ENCODE peak calls at places on chromosome 17, in ten cellular contexts. E is body of pancreas, K is HepG2, O is colonic mucosa, X is NB4, U is sigmoid colon, R is psoas muscle, P is pancreas, J is SK-N-SH, D is MM.1S. Q is an unnamed sample.

GRCh38 chr17:81865358-81865732 is 5.0 kb upstream of the P4HB start:
- DNase-seq in E (no peak), K (no peak), O (no peak), X (no peak), U (no peak), R (no peak), P (no peak), J (no peak), D (no peak), Q (no peak)

GRCh38 chr17:74738051-74738996 is 1.3 kb downstream of the RAB37 start:
- DNase-seq in E (no peak), K (peak), O (peak), X (peak), U (no peak), R (no peak), P (no peak), J (no peak), D (peak), Q (no peak)

GRCh38 chr17:39014044-39014794 is 47.0 kb upstream of the FBXO47 start:
- DNase-seq in E (no peak), K (peak), O (no peak), X (no peak), U (no peak), R (no peak), P (no peak), J (no peak), D (no peak), Q (no peak)

GRCh38 chr17:42405963-42406495 is 17.0 kb downstream of the CAVIN1 start:
- DNase-seq in E (peak), K (peak), O (peak), X (peak), U (peak), R (peak), P (peak), J (peak), D (peak), Q (peak)

GRCh38 chr17:69978056-69978646 is 96.9 kb upstream of the KCNJ16 start:
- DNase-seq in E (no peak), K (no peak), O (no peak), X (no peak), U (no peak), R (no peak), P (no peak), J (no peak), D (no peak), Q (no peak)

GRCh38 chr17:66811683-66812054 is 23.2 kb upstream of the CACNG5 start:
- DNase-seq in E (no peak), K (no peak), O (no peak), X (no peak), U (peak), R (no peak), P (no peak), J (no peak), D (no peak), Q (no peak)

GRCh38 chr17:50276588-50277356 is 2.5 kb downstream of the TMEM92 start:
- DNase-seq in E (no peak), K (peak), O (no peak), X (no peak), U (no peak), R (no peak), P (no peak), J (no peak), D (no peak), Q (no peak)

GRCh38 chr17:35088911-35089845 is 25.7 kb upstream of the RFFL start:
- DNase-seq in E (peak), K (peak), O (peak), X (peak), U (peak), R (peak), P (peak), J (peak), D (peak), Q (peak)

GRCh38 chr17:29766796-29767327 is 144.2 kb upstream of the CORO6 start:
- DNase-seq in E (no peak), K (no peak), O (no peak), X (no peak), U (no peak), R (no peak), P (no peak), J (no peak), D (no peak), Q (no peak)

GRCh38 chr17:22694362-22695227 is 1002.3 kb downstream of the KCNJ18 start:
- DNase-seq in E (no peak), K (no peak), O (no peak), X (peak), U (no peak), R (no peak), P (no peak), J (peak), D (no peak), Q (no peak)

GRCh38 chr17:13027246-13027645 is 9.4 kb upstream of the ELAC2 start:
- DNase-seq in E (no peak), K (no peak), O (no peak), X (no peak), U (no peak), R (no peak), P (no peak), J (no peak), D (no peak), Q (no peak)

GRCh38 chr17:44335515-44336356 is 9.4 kb upstream of the GRN start:
- DNase-seq in E (no peak), K (no peak), O (no peak), X (no peak), U (no peak), R (no peak), P (no peak), J (no peak), D (no peak), Q (no peak)

GRCh38 chr17:72099919-72100318 is 20.9 kb upstream of the SOX9 start:
- DNase-seq in E (no peak), K (no peak), O (no peak), X (no peak), U (no peak), R (no peak), P (no peak), J (no peak), D (no peak), Q (no peak)

GRCh38 chr17:16516594-16517018 is 24.6 kb upstream of the LRRC75A start:
- DNase-seq in E (no peak), K (no peak), O (no peak), X (peak), U (no peak), R (peak), P (no peak), J (peak), D (no peak), Q (no peak)

GRCh38 chr17:67239597-67239996 is 5.4 kb downstream of the HELZ start:
- DNase-seq in E (no peak), K (no peak), O (no peak), X (no peak), U (no peak), R (no peak), P (no peak), J (no peak), D (no peak), Q (no peak)

GRCh38 chr17:6170349-6170748 is 100.2 kb downstream of the WSCD1 start:
- DNase-seq in E (no peak), K (no peak), O (no peak), X (no peak), U (no peak), R (no peak), P (no peak), J (no peak), D (no peak), Q (no peak)

GRCh38 chr17:9228408-9229159 is 207.3 kb downstream of the NTN1 start:
- DNase-seq in E (no peak), K (no peak), O (no peak), X (no peak), U (no peak), R (no peak), P (no peak), J (no peak), D (no peak), Q (no peak)

GRCh38 chr17:78532922-78533640 is 44.1 kb downstream of the DNAH17 start:
- DNase-seq in E (no peak), K (no peak), O (no peak), X (no peak), U (no peak), R (no peak), P (no peak), J (no peak), D (no peak), Q (no peak)

GRCh38 chr17:56185905-56186783 is 32.9 kb downstream of the ANKFN1 start:
- DNase-seq in E (no peak), K (no peak), O (no peak), X (peak), U (no peak), R (no peak), P (no peak), J (no peak), D (no peak), Q (no peak)

GRCh38 chr17:42554250-42555121 is 1.8 kb downstream of the HSD17B1 start:
- DNase-seq in E (peak), K (peak), O (peak), X (peak), U (peak), R (peak), P (peak), J (peak), D (peak), Q (peak)

GRCh38 chr17:44235583-44235936 is 16.1 kb upstream of the UBTF start:
- DNase-seq in E (no peak), K (no peak), O (no peak), X (no peak), U (no peak), R (no peak), P (no peak), J (no peak), D (no peak), Q (no peak)

GRCh38 chr17:51371732-51372151 is 111.4 kb downstream of the UTP18 start:
- DNase-seq in E (peak), K (peak), O (peak), X (peak), U (no peak), R (no peak), P (peak), J (peak), D (peak), Q (peak)

GRCh38 chr17:83004791-83005380 is 74.5 kb upstream of the METRNL start:
- DNase-seq in E (no peak), K (no peak), O (no peak), X (no peak), U (peak), R (no peak), P (no peak), J (peak), D (no peak), Q (peak)

GRCh38 chr17:50056217-50056960 is 479 bp downstream of the ITGA3 start:
- DNase-seq in E (peak), K (peak), O (peak), X (peak), U (peak), R (peak), P (peak), J (peak), D (peak), Q (no peak)

GRCh38 chr17:12118617-12119016 is 97.9 kb downstream of the MAP2K4 start:
- DNase-seq in E (no peak), K (no peak), O (no peak), X (no peak), U (no peak), R (no peak), P (no peak), J (no peak), D (no peak), Q (no peak)

GRCh38 chr17:67566656-67567055 is 151.1 kb upstream of the NOL11 start:
- DNase-seq in E (no peak), K (no peak), O (no peak), X (no peak), U (no peak), R (no peak), P (no peak), J (no peak), D (no peak), Q (no peak)

GRCh38 chr17:61770043-61770442 is 93.3 kb downstream of the BRIP1 start:
- DNase-seq in E (no peak), K (no peak), O (no peak), X (no peak), U (no peak), R (no peak), P (no peak), J (no peak), D (no peak), Q (no peak)

GRCh38 chr17:9672266-9672665 is 26.9 kb downstream of the USP43 start:
- DNase-seq in E (no peak), K (no peak), O (no peak), X (no peak), U (no peak), R (no peak), P (no peak), J (no peak), D (no peak), Q (no peak)

GRCh38 chr17:8123695-8124349 is at the start of gene HES7:
- DNase-seq in E (peak), K (no peak), O (no peak), X (peak), U (peak), R (no peak), P (peak), J (peak), D (no peak), Q (no peak)

GRCh38 chr17:44205962-44206824 is 6.5 kb upstream of the ATXN7L3 start:
- DNase-seq in E (no peak), K (no peak), O (no peak), X (no peak), U (no peak), R (no peak), P (no peak), J (no peak), D (no peak), Q (no peak)

GRCh38 chr17:57747221-57748017 is 2.3 kb upstream of the CCDC182 start:
- DNase-seq in E (peak), K (peak), O (peak), X (peak), U (no peak), R (no peak), P (peak), J (peak), D (peak), Q (no peak)
- TF ChIP-seq CTCF in E (peak), K (peak), O (peak), X (peak), U (peak), R (peak), P (peak), J (peak), D (peak), Q (peak)

GRCh38 chr17:65160507-65160906 is 23.3 kb downstream of the RGS9 start:
- DNase-seq in E (no peak), K (no peak), O (no peak), X (no peak), U (no peak), R (no peak), P (no peak), J (no peak), D (no peak), Q (no peak)

GRCh38 chr17:65156185-65156834 is 19.1 kb downstream of the RGS9 start:
- DNase-seq in E (peak), K (no peak), O (peak), X (no peak), U (no peak), R (no peak), P (peak), J (no peak), D (no peak), Q (no peak)

GRCh38 chr17:65158622-65159021 is 21.5 kb downstream of the RGS9 start:
- DNase-seq in E (no peak), K (no peak), O (no peak), X (no peak), U (no peak), R (no peak), P (no peak), J (peak), D (no peak), Q (no peak)

GRCh38 chr17:65156835-65157565 is 19.8 kb downstream of the RGS9 start:
- DNase-seq in E (no peak), K (no peak), O (peak), X (no peak), U (no peak), R (no peak), P (no peak), J (no peak), D (no peak), Q (no peak)

DNA sequence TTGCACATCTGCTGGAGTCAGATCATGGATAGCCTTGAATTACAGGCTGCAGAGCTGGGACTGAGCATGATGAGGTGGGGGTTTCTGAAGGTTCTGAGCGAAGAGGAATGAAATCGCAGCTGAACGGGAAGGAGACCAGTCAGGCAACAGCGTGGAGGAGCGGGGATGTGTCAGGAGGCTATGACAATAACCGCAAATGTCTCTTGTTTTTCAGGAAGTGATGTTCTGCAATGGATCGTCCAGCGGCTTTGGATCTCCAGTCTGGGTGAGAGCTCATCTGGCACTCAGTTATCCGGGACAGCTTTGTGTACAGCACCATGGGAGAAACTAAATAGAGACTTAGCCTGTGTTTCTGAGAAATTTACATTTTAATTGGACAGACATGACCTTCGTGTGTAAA is 20.9 kb downstream of the RGS9 start:
- DNase-seq in E (no peak), K (no peak), O (no peak), X (peak), U (no peak), R (no peak), P (no peak), J (no peak), D (no peak), Q (no peak)
- H3K4me3 ChIP-seq in E (no peak), K (no peak), O (no peak), X (no peak), U (no peak), R (no peak), P (no peak), J (no peak), D (no peak), Q (no peak)

DNA sequence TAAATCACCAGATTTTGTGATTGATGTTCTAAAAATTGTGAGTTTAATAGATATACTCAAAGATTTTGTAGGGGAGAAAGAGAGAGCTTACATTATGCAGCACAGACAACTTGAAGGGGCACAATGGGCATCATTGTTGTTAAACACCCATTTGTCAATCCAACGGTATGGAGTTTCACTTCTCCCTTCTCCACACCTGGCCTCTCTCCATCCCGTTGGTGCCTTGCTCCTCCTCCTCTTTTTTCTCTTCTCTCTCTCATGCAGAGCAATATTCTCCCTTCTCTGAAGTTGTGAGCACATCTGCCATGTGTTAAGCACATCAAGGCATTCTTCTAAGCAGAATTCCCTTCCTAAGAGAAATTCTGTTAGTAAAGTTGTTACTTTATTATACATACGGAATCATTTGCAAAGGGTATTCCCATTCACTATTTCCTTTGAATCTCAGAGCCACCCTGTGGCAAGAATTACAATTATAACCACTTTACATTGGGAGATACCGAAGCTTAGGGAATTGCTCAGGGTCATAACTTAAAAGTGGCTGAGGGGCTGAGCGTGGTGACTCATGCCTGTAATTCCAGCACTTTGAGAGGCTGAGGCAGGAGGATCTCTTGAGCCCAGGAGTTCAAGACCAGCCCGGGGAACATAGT is 40.5 kb upstream of the SKAP1 start:
- DNase-seq in E (no peak), K (no peak), O (no peak), X (no peak), U (no peak), R (no peak), P (no peak), J (no peak), D (no peak), Q (no peak)
- TF ChIP-seq CTCF in E (no peak), K (no peak), O (no peak), X (no peak), U (no peak), R (no peak), P (no peak), J (peak), D (no peak), Q (no peak)

GRCh38 chr17:18159551-18160120 is 24.0 kb upstream of the ALKBH5 start:
- DNase-seq in E (no peak), K (no peak), O (no peak), X (no peak), U (no peak), R (no peak), P (no peak), J (no peak), D (no peak), Q (no peak)

GRCh38 chr17:18156171-18156975 is 27.3 kb upstream of the ALKBH5 start:
- DNase-seq in E (no peak), K (no peak), O (no peak), X (no peak), U (no peak), R (no peak), P (no peak), J (no peak), D (no peak), Q (no peak)

GRCh38 chr17:18156976-18157280 is 26.7 kb upstream of the ALKBH5 start:
- DNase-seq in E (no peak), K (no peak), O (no peak), X (no peak), U (no peak), R (no peak), P (no peak), J (no peak), D (no peak), Q (no peak)

GRCh38 chr17:18158022-18158600 is 25.5 kb upstream of the ALKBH5 start:
- DNase-seq in E (peak), K (no peak), O (peak), X (peak), U (peak), R (peak), P (peak), J (no peak), D (peak), Q (peak)

DNA sequence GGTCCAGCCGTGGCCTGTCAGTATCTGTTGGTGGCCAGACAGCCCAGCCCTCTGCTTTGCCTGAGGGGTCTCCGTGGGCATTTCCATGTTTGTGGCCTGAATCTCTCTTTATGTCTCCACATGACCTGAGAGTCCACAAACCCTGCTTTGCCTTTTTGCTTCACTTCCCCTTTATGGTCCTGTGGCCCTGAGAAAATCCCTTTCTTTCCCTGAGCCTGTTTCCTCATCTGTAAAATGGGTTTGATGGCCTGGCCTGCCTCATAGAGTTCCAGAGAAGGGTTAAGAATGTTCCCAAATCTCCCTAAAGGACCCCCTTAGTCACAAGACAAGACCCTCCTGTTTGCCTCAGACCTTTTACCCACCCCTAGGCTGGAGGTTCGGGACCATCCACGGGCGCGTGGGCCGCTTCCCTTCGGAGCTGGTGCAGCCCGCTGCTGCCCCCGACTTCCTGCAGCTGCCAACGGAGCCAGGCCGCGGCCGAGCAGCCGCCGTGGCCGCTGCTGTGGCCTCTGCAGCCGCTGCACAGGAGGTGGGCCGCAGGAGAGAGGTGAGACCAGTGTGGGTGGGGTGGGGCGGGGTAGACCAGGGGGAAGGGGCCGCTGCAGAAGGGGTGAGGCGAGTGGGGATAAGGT is 26.2 kb upstream of the ALKBH5 start:
- DNase-seq in E (no peak), K (no peak), O (no peak), X (peak), U (no peak), R (no peak), P (no peak), J (no peak), D (no peak), Q (no peak)
- H3K4me3 ChIP-seq in E (no peak), K (no peak), O (no peak), X (no peak), U (no peak), R (peak), P (peak), J (no peak), D (peak), Q (no peak)

GRCh38 chr17:80426671-80427326 is 11.8 kb downstream of the ENDOV start:
- DNase-seq in E (peak), K (peak), O (peak), X (peak), U (peak), R (peak), P (peak), J (peak), D (peak), Q (peak)
- TF ChIP-seq CTCF in E (peak), K (peak), O (peak), X (peak), U (peak), R (peak), P (peak), J (peak), D (peak), Q (peak)

Q was measured in left lung.